ENCODE peak calls at places on chromosomes 3 and 15, in eight cellular contexts. O is GM12891, N is HepG2, L is stomach, Y is HCT116, T is upper lobe of left lung, H is breast epithelium, S is esophagus muscularis mucosa. M is an unnamed sample.
A peak's percentile ranks its signal among the peaks of the same experiment; 100 is the strongest.

GRCh38 chr15:70765504-70766281 is 2.3 kb upstream of the UACA start:
- DNase-seq in O (no peak), N (no peak), L (no peak), Y (no peak), T (no peak), H (no peak), S (no peak), M (no peak)

GRCh38 chr3:184568918-184569829 is 7.6 kb downstream of the EPHB3 start:
- DNase-seq in O (no peak), N (no peak), L (peak; percentile 77), Y (no peak), T (peak; percentile 65), H (peak; percentile 88), S (peak; percentile 93), M (peak; percentile 72)

GRCh38 chr15:96125681-96126080 is 204.8 kb upstream of the NR2F2 start:
- DNase-seq in O (no peak), N (no peak), L (no peak), Y (no peak), T (no peak), H (no peak), S (peak; percentile 10), M (no peak)

GRCh38 chr3:129602730-129603560 is 3.5 kb downstream of the PLXND1 start:
- DNase-seq in O (no peak), N (peak; percentile 55), L (no peak), Y (no peak), T (peak; percentile 83), H (peak; percentile 53), S (no peak), M (peak; percentile 56)

GRCh38 chr15:97902140-97902780 is 58.2 kb upstream of the ARRDC4 start:
- DNase-seq in O (no peak), N (no peak), L (no peak), Y (no peak), T (no peak), H (no peak), S (no peak), M (no peak)

GRCh38 chr3:41323860-41324259 is 124.6 kb downstream of the CTNNB1 start:
- DNase-seq in O (no peak), N (no peak), L (no peak), Y (no peak), T (no peak), H (no peak), S (no peak), M (no peak)

GRCh38 chr15:39583586-39584265 is 2.8 kb downstream of the THBS1 start:
- DNase-seq in O (no peak), N (peak; percentile 25), L (no peak), Y (no peak), T (no peak), H (no peak), S (no peak), M (peak; percentile 75)

GRCh38 chr3:190101320-190102117 is 19.2 kb downstream of the P3H2 start:
- DNase-seq in O (no peak), N (no peak), L (no peak), Y (no peak), T (no peak), H (no peak), S (no peak), M (no peak)

GRCh38 chr3:31953636-31954035 is 27.4 kb downstream of the OSBPL10 start:
- DNase-seq in O (no peak), N (no peak), L (no peak), Y (no peak), T (no peak), H (no peak), S (peak; percentile 62), M (no peak)

GRCh38 chr3:142279965-142280590 is 54.7 kb upstream of the GK5 start:
- DNase-seq in O (peak; percentile 45), N (peak; percentile 75), L (peak; percentile 41), Y (peak; percentile 71), T (peak; percentile 53), H (peak; percentile 24), S (no peak), M (peak; percentile 38)

GRCh38 chr3:185867650-185868049 is 42.8 kb upstream of the IGF2BP2 start:
- DNase-seq in O (no peak), N (no peak), L (no peak), Y (no peak), T (no peak), H (no peak), S (no peak), M (no peak)

GRCh38 chr3:117820900-117821299 is 1111.3 kb downstream of the TUSC7 start:
- DNase-seq in O (no peak), N (no peak), L (no peak), Y (no peak), T (no peak), H (no peak), S (no peak), M (no peak)

GRCh38 chr3:170360476-170360875 is 3.0 kb downstream of the SKIL start:
- DNase-seq in O (no peak), N (no peak), L (no peak), Y (no peak), T (no peak), H (no peak), S (no peak), M (no peak)

GRCh38 chr3:187744169-187745151 is 808 bp downstream of the BCL6 start:
- DNase-seq in O (no peak), N (no peak), L (peak; percentile 58), Y (no peak), T (peak; percentile 44), H (peak; percentile 58), S (no peak), M (peak; percentile 64)

GRCh38 chr3:187746059-187746453 is 788 bp upstream of the BCL6 start:
- DNase-seq in O (no peak), N (no peak), L (no peak), Y (no peak), T (no peak), H (no peak), S (no peak), M (no peak)

GRCh38 chr3:187743195-187744141 is 1.8 kb downstream of the BCL6 start:
- DNase-seq in O (no peak), N (no peak), L (peak; percentile 63), Y (no peak), T (peak; percentile 79), H (peak; percentile 76), S (peak; percentile 95), M (peak; percentile 66)

GRCh38 chr3:187746479-187747335 is 1.4 kb upstream of the BCL6 start:
- DNase-seq in O (no peak), N (no peak), L (no peak), Y (no peak), T (no peak), H (peak; percentile 32), S (no peak), M (no peak)

GRCh38 chr3:187745201-187746058 is at the start of gene BCL6:
- DNase-seq in O (no peak), N (peak; percentile 97), L (peak; percentile 92), Y (peak; percentile 98), T (peak; percentile 94), H (peak; percentile 95), S (peak; percentile 99), M (peak; percentile 93)
- TF ChIP-seq POLR2AphosphoS5 in O (no peak), N (peak; percentile 80), L (peak; percentile 99), Y (peak; percentile 98), T (peak; percentile 99), H (peak; percentile 97), S (peak; percentile 99), M (peak; percentile 98)

GRCh38 chr15:90934949-90935751 is at the start of gene UNC45A:
- DNase-seq in O (peak; percentile 97), N (peak; percentile 78), L (peak; percentile 97), Y (peak; percentile 76), T (peak; percentile 98), H (peak; percentile 87), S (peak; percentile 96), M (peak; percentile 97)
- TF ChIP-seq POLR2A in O (no peak), N (peak; percentile 54), L (peak; percentile 64), Y (peak; percentile 67), T (no peak), H (no peak), S (no peak), M (peak; percentile 94)

DNA sequence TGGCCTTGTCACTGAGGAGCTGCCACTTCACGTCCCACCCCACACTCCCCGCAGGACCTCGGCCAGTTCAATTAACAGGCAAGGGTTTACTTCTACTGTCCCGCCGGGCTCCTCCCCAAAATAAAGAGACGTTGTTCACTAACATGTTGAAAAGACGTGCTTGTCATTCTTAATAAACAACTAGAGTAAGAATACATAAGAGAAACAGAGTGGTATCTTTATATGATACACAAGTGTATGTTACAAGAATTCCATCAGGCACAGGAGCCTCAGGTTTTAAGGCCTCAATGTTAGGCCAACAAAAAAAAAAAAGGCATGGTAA is 326 bp upstream of the IMPDH2 start:
- DNase-seq in O (no peak), N (no peak), L (no peak), Y (no peak), T (no peak), H (no peak), S (no peak), M (no peak)
- TF ChIP-seq POLR2AphosphoS5 in O (no peak), N (no peak), L (no peak), Y (no peak), T (no peak), H (no peak), S (no peak), M (no peak)

GRCh38 chr3:33117461-33117860 is 3.6 kb downstream of the CRTAP start:
- DNase-seq in O (no peak), N (no peak), L (no peak), Y (no peak), T (no peak), H (no peak), S (no peak), M (no peak)

GRCh38 chr3:33115024-33115768 is 1.4 kb downstream of the CRTAP start:
- DNase-seq in O (no peak), N (no peak), L (peak; percentile 51), Y (peak; percentile 40), T (peak; percentile 93), H (peak; percentile 57), S (no peak), M (peak; percentile 70)

GRCh38 chr3:33111581-33111980 is 2.2 kb upstream of the CRTAP start:
- DNase-seq in O (no peak), N (no peak), L (no peak), Y (no peak), T (no peak), H (no peak), S (no peak), M (no peak)

GRCh38 chr3:33114622-33115023 is 809 bp downstream of the CRTAP start:
- DNase-seq in O (no peak), N (no peak), L (no peak), Y (no peak), T (no peak), H (no peak), S (no peak), M (no peak)

DNA sequence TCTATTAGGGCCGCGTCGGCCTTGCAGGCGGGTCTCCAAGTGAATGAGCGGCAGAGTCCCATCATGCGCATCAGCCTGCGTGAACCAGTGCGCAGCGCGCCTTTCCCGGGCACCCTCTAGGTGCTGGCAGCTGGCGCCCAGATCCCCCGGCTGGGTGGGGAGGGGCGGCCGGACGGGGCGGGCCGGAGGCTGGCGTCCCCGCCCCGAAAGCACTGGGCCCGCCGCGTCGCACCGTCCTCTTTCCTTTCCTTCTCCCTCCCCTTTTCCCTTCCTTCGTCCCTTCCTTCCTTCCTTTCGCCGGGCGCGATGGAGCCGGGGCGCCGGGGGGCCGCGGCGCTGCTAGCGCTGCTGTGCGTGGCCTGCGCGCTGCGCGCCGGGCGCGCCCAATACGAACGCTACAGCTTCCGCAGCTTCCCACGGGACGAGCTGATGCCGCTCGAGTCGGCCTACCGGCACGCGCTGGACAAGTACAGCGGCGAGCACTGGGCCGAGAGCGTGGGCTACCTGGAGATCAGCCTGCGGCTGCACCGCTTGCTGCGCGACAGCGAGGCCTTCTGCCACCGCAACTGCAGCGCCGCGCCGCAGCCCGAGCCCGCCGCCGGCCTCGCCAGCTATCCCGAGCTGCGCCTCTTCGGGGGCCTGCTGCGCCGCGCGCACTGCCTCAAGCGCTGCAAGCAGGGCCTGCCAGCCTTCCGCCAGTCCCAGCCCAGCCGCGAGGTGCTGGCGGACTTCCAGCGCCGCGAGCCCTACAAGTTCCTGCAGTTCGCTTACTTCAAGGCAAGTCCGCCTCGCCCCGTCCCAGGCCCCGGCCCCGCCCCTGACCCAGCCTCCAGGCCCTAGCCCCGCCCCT is at the start of gene CRTAP:
- DNase-seq in O (peak; percentile 68), N (peak; percentile 81), L (peak; percentile 98), Y (peak; percentile 88), T (peak; percentile 99), H (peak; percentile 85), S (peak; percentile 98), M (peak; percentile 98)
- TF ChIP-seq POLR2A in O (peak; percentile 36), N (peak; percentile 51), L (no peak), Y (peak; percentile 51), T (no peak), H (no peak), S (no peak), M (peak; percentile 66)

M was measured in transverse colon.